ENCODE peak calls at places on chromosomes 4 and X, in four cellular contexts. G is NCI-H1694, M is substantia nigra, E is AG20443. N is an unnamed sample.

GRCh38 chrX:93422693-93423092 is 250.7 kb downstream of the NAP1L3 start:
- DNase-seq in G (peak; percentile 39), M (no peak), E (no peak), N (peak; percentile 1)

GRCh38 chrX:39592776-39593175 is 505.0 kb downstream of the BCOR start:
- DNase-seq in G (no peak), M (no peak), E (peak; percentile 39), N (peak; percentile 30)

GRCh38 chr4:20337261-20337664 is 85.6 kb downstream of the SLIT2 start:
- DNase-seq in G (no peak), M (no peak), E (no peak), N (no peak)

GRCh38 chrX:41164469-41164868 is 79.2 kb downstream of the USP9X start:
- DNase-seq in G (no peak), M (no peak), E (no peak), N (no peak)

GRCh38 chrX:22969416-22969815 is 30.3 kb upstream of the DDX53 start:
- DNase-seq in G (no peak), M (no peak), E (peak; percentile 18), N (no peak)

GRCh38 chrX:25650216-25650615 is 487.9 kb upstream of the MAGEB18 start:
- DNase-seq in G (no peak), M (no peak), E (no peak), N (no peak)

GRCh38 chrX:86747091-86747490 is 598.8 kb downstream of the DACH2 start:
- DNase-seq in G (no peak), M (no peak), E (no peak), N (no peak)

GRCh38 chrX:70452143-70452733 is 7.6 kb downstream of the DLG3 start:
- DNase-seq in G (peak; percentile 35), M (peak; percentile 9), E (peak; percentile 65), N (no peak)

GRCh38 chr4:94941706-94942105 is 184.0 kb downstream of the BMPR1B start:
- DNase-seq in G (no peak), M (no peak), E (no peak), N (no peak)

GRCh38 chr4:2393353-2394270 is 24.8 kb downstream of the ZFYVE28 start:
- DNase-seq in G (no peak), M (no peak), E (no peak), N (no peak)